ENCODE peak calls at places on chromosomes 1 and 21, in four cellular contexts. B is DMS 273 treated with DMSO at 0.1 percent for 48 hours, U is dermis microvascular lymphatic vessel endothelial cell, A is activated T-cell treated with anti-CD3 and anti-CD28 coated beads for 48 hours. N is an unnamed sample.

GRCh38 chr1:15282810-15283474 is 35.9 kb downstream of the FHAD1 start:
- DNase-seq in B (no peak), U (no peak), A (no peak), N (no peak)

GRCh38 chr21:37868446-37868845 is 47.8 kb downstream of the KCNJ6 start:
- DNase-seq in B (no peak), A (no peak), U (no peak), N (no peak)

GRCh38 chr21:34878501-34878900 is 170.6 kb downstream of the RUNX1 start:
- DNase-seq in U (no peak), B (no peak), A (no peak), N (no peak)

GRCh38 chr1:30902653-30903290 is 5.8 kb downstream of the SDC3 start:
- DNase-seq in A (no peak), B (no peak), U (no peak), N (no peak)

GRCh38 chr21:32371913-32372314 is 20.9 kb downstream of the URB1 start:
- DNase-seq in A (no peak), U (peak), B (no peak), N (no peak)

GRCh38 chr1:41830711-41831110 is 88.0 kb downstream of the HIVEP3 start:
- DNase-seq in B (no peak), U (no peak), A (no peak), N (no peak)

GRCh38 chr1:20728371-20729154 is 3.9 kb downstream of the SH2D5 start:
- DNase-seq in B (no peak), U (no peak), A (no peak), N (no peak)

GRCh38 chr1:113905435-113905861 is 322 bp downstream of the DCLRE1B start:
- DNase-seq in B (no peak), A (peak), U (no peak), N (peak)

GRCh38 chr1:110174961-110175360 is 24.7 kb downstream of the SLC6A17 start:
- DNase-seq in B (no peak), A (no peak), U (no peak), N (no peak)

GRCh38 chr1:234270581-234271242 is 102.5 kb upstream of the COA6 start:
- DNase-seq in B (no peak), U (peak), A (no peak), N (no peak)

GRCh38 chr1:31750858-31751638 is 13.1 kb downstream of the ADGRB2 start:
- DNase-seq in U (no peak), A (no peak), B (no peak), N (no peak)